ENCODE peak calls at places on chromosomes 4 and X, in ten cellular contexts. U, X, Z, R, B, H, E, M, A and V are unnamed samples.

GRCh38 chr4:155602351-155603140 is 64.1 kb upstream of the GUCY1A1 start:
- DNase-seq in U (no peak), B (no peak), A (no peak), X (no peak), E (no peak), H (no peak), M (no peak), Z (no peak), R (no peak), V (no peak)

GRCh38 chrX:39814391-39814790 is 283.4 kb downstream of the BCOR start:
- DNase-seq in Z (peak), A (no peak), H (peak), X (peak), R (peak), M (no peak), B (peak), E (peak), U (no peak), V (no peak)

GRCh38 chr4:105541420-105541819 is 11.0 kb upstream of the ARHGEF38 start:
- DNase-seq in B (no peak), R (no peak), Z (no peak), A (no peak), U (no peak), E (no peak), H (no peak), X (no peak), M (no peak), V (no peak)

GRCh38 chrX:155048997-155049619 is 21.8 kb downstream of the CMC4 start:
- DNase-seq in B (peak), A (no peak), M (no peak), R (peak), X (peak), H (no peak), E (no peak), U (peak), Z (peak), V (no peak)

GRCh38 chr4:53161475-53162423 is 204.1 kb downstream of the SCFD2 start:
- DNase-seq in U (no peak), M (no peak), B (no peak), E (no peak), H (no peak), A (no peak), Z (no peak), R (no peak), X (no peak), V (no peak)

GRCh38 chrX:124736553-124737240 is 390.3 kb downstream of the SH2D1A start:
- DNase-seq in B (peak), H (no peak), U (no peak), E (peak), R (peak), X (no peak), M (no peak), Z (no peak), A (peak), V (no peak)

GRCh38 chr4:167424338-167425256 is 190.3 kb upstream of the SPOCK3 start:
- DNase-seq in Z (no peak), B (no peak), R (no peak), M (no peak), H (no peak), A (no peak), E (no peak), U (no peak), X (no peak), V (no peak)

GRCh38 chr4:44448548-44449443 is at the start of gene KCTD8:
- DNase-seq in M (peak), H (peak), A (peak), R (peak), E (peak), B (peak), U (peak), Z (peak), X (peak), V (peak)

GRCh38 chr4:101846550-101846949 is 56.0 kb downstream of the BANK1 start:
- DNase-seq in R (no peak), B (no peak), E (no peak), Z (no peak), H (no peak), U (no peak), X (no peak), A (no peak), M (no peak), V (no peak)

GRCh38 chr4:148090029-148090428 is 352.2 kb downstream of the NR3C2 start:
- DNase-seq in B (no peak), M (no peak), E (no peak), R (no peak), X (no peak), A (no peak), H (no peak), U (no peak), Z (no peak), V (no peak)

GRCh38 chrX:153903991-153904957 is at the start of gene AVPR2:
- DNase-seq in E (no peak), U (no peak), M (no peak), H (no peak), X (no peak), R (peak), A (no peak), Z (no peak), B (no peak), V (no peak)

GRCh38 chr4:2357821-2358745 is 60.4 kb downstream of the ZFYVE28 start:
- DNase-seq in A (no peak), B (no peak), U (no peak), M (no peak), Z (no peak), H (no peak), E (no peak), X (no peak), R (peak), V (no peak)

GRCh38 chrX:150841466-150842197 is 56.8 kb downstream of the CD99L2 start:
- DNase-seq in A (no peak), R (no peak), B (no peak), H (no peak), X (no peak), E (no peak), Z (peak), U (no peak), M (no peak), V (no peak)

GRCh38 chr4:41216294-41217019 is 2.1 kb upstream of the APBB2 start:
- DNase-seq in R (peak), X (peak), B (peak), H (peak), E (no peak), U (peak), A (peak), M (peak), Z (peak), V (no peak)

GRCh38 chr4:88659061-88659889 is 38.4 kb downstream of the NAP1L5 start:
- DNase-seq in X (peak), R (peak), H (peak), B (peak), Z (peak), E (no peak), M (peak), U (peak), A (no peak), V (no peak)

GRCh38 chrX:18885317-18886004 is 98.5 kb downstream of the PHKA2 start:
- DNase-seq in B (no peak), R (peak), U (no peak), Z (no peak), H (no peak), X (no peak), A (no peak), M (no peak), E (no peak), V (no peak)

GRCh38 chr4:186760576-186760975 is 36.9 kb upstream of the FAT1 start:
- DNase-seq in A (no peak), R (no peak), E (no peak), X (no peak), M (no peak), U (no peak), Z (peak), B (no peak), H (no peak), V (no peak)

GRCh38 chrX:46710425-46710824 is 48.5 kb downstream of the SLC9A7 start:
- DNase-seq in Z (peak), H (no peak), M (no peak), U (peak), X (no peak), E (no peak), A (no peak), R (no peak), B (no peak), V (no peak)